ENCODE peak calls at places on chromosome 9, in five cellular contexts. One of them, this sample, is unnamed.

GRCh38 chr9:106892632-106893031 is 29.7 kb downstream of the ZNF462 start:
- DNase-seq in AG10803: peak; percentile 97
- DNase-seq in WERI-Rb-1: no peak
- DNase-seq in ovary: peak; percentile 55
- DNase-seq in GM13976: no peak
- DNase-seq in this sample: peak; percentile 81

GRCh38 chr9:72464819-72465218 is 56.6 kb upstream of the TMC1 start:
- DNase-seq in AG10803: no peak
- DNase-seq in WERI-Rb-1: peak; percentile 38
- DNase-seq in ovary: no peak
- DNase-seq in GM13976: no peak
- DNase-seq in this sample: no peak

GRCh38 chr9:24245988-24246387 is 299.7 kb downstream of the IZUMO3 start:
- DNase-seq in AG10803: peak; percentile 9
- DNase-seq in WERI-Rb-1: peak; percentile 8
- DNase-seq in ovary: no peak
- DNase-seq in GM13976: no peak
- DNase-seq in this sample: no peak

GRCh38 chr9:136341042-136341655 is 13.8 kb downstream of the GPSM1 start:
- DNase-seq in AG10803: no peak
- DNase-seq in WERI-Rb-1: no peak
- DNase-seq in ovary: no peak
- DNase-seq in GM13976: no peak
- DNase-seq in this sample: no peak

GRCh38 chr9:120362446-120362845 is 217.5 kb downstream of the CDK5RAP2 start:
- DNase-seq in AG10803: no peak
- DNase-seq in WERI-Rb-1: no peak
- DNase-seq in ovary: no peak
- DNase-seq in GM13976: no peak
- DNase-seq in this sample: no peak

GRCh38 chr9:78365979-78366697 is 69.2 kb downstream of the PSAT1 start:
- DNase-seq in AG10803: peak; percentile 17
- DNase-seq in WERI-Rb-1: no peak
- DNase-seq in ovary: no peak
- DNase-seq in GM13976: no peak
- DNase-seq in this sample: no peak

GRCh38 chr9:116154976-116155699 is 1.5 kb downstream of the PAPPA start:
- DNase-seq in AG10803: peak; percentile 79
- DNase-seq in WERI-Rb-1: no peak
- DNase-seq in ovary: peak; percentile 26
- DNase-seq in GM13976: peak; percentile 49
- DNase-seq in this sample: no peak

GRCh38 chr9:121819511-121820231 is 168.2 kb downstream of the DAB2IP start:
- DNase-seq in AG10803: peak; percentile 38
- DNase-seq in WERI-Rb-1: no peak
- DNase-seq in ovary: no peak
- DNase-seq in GM13976: no peak
- DNase-seq in this sample: no peak

GRCh38 chr9:83231039-83231438 is 168.1 kb upstream of the RASEF start:
- DNase-seq in AG10803: peak; percentile 51
- DNase-seq in WERI-Rb-1: no peak
- DNase-seq in ovary: no peak
- DNase-seq in GM13976: no peak
- DNase-seq in this sample: no peak

GRCh38 chr9:133534346-133535284 is at the start of gene ADAMTSL2:
- DNase-seq in AG10803: peak; percentile 34
- DNase-seq in WERI-Rb-1: no peak
- DNase-seq in ovary: peak; percentile 85
- DNase-seq in GM13976: peak; percentile 64
- DNase-seq in this sample: no peak

GRCh38 chr9:93111001-93111370 is 15.0 kb downstream of the CARD19 start:
- DNase-seq in AG10803: no peak
- DNase-seq in WERI-Rb-1: no peak
- DNase-seq in ovary: no peak
- DNase-seq in GM13976: no peak
- DNase-seq in this sample: no peak

GRCh38 chr9:31870276-31870675 is 514.2 kb upstream of the ACO1 start:
- DNase-seq in AG10803: no peak
- DNase-seq in WERI-Rb-1: no peak
- DNase-seq in ovary: no peak
- DNase-seq in GM13976: no peak
- DNase-seq in this sample: no peak

GRCh38 chr9:6567140-6567591 is 78.4 kb downstream of the GLDC start:
- DNase-seq in AG10803: peak; percentile 88
- DNase-seq in WERI-Rb-1: no peak
- DNase-seq in ovary: no peak
- DNase-seq in GM13976: no peak
- DNase-seq in this sample: peak; percentile 28

GRCh38 chr9:126486276-126486675 is 127.5 kb upstream of the LMX1B start:
- DNase-seq in AG10803: no peak
- DNase-seq in WERI-Rb-1: no peak
- DNase-seq in ovary: no peak
- DNase-seq in GM13976: no peak
- DNase-seq in this sample: no peak

GRCh38 chr9:69554945-69555344 is 117.2 kb downstream of the APBA1 start:
- DNase-seq in AG10803: peak; percentile 58
- DNase-seq in WERI-Rb-1: no peak
- DNase-seq in ovary: no peak
- DNase-seq in GM13976: no peak
- DNase-seq in this sample: no peak

GRCh38 chr9:81534138-81534865 is 155.0 kb downstream of the TLE1 start:
- DNase-seq in AG10803: no peak
- DNase-seq in WERI-Rb-1: no peak
- DNase-seq in ovary: no peak
- DNase-seq in GM13976: no peak
- DNase-seq in this sample: no peak

GRCh38 chr9:36386396-36386795 is 13.7 kb downstream of the RNF38 start:
- DNase-seq in AG10803: no peak
- DNase-seq in WERI-Rb-1: no peak
- DNase-seq in ovary: no peak
- DNase-seq in GM13976: no peak
- DNase-seq in this sample: no peak

GRCh38 chr9:131728961-131729360 is 10.9 kb downstream of the RAPGEF1 start:
- DNase-seq in AG10803: no peak
- DNase-seq in WERI-Rb-1: peak; percentile 67
- DNase-seq in ovary: no peak
- DNase-seq in GM13976: no peak
- DNase-seq in this sample: no peak

GRCh38 chr9:96655198-96655851 is at the start of gene PRXL2C:
- DNase-seq in AG10803: peak; percentile 75
- DNase-seq in WERI-Rb-1: peak; percentile 91
- DNase-seq in ovary: peak; percentile 82
- DNase-seq in GM13976: peak; percentile 80
- DNase-seq in this sample: peak; percentile 66

GRCh38 chr9:87063883-87064282 is 116.6 kb upstream of the GAS1 start:
- DNase-seq in AG10803: peak; percentile 92
- DNase-seq in WERI-Rb-1: no peak
- DNase-seq in ovary: no peak
- DNase-seq in GM13976: no peak
- DNase-seq in this sample: no peak

GRCh38 chr9:93574091-93574899 is 2.1 kb upstream of the PHF2 start:
- DNase-seq in AG10803: no peak
- DNase-seq in WERI-Rb-1: no peak
- DNase-seq in ovary: no peak
- DNase-seq in GM13976: no peak
- DNase-seq in this sample: no peak

GRCh38 chr9:107190031-107190935 is 92.8 kb upstream of the RAD23B start:
- DNase-seq in AG10803: peak; percentile 45
- DNase-seq in WERI-Rb-1: peak; percentile 30
- DNase-seq in ovary: no peak
- DNase-seq in GM13976: no peak
- DNase-seq in this sample: no peak

GRCh38 chr9:112793213-112793810 is 42.8 kb downstream of the SNX30 start:
- DNase-seq in AG10803: peak; percentile 70
- DNase-seq in WERI-Rb-1: peak; percentile 88
- DNase-seq in ovary: no peak
- DNase-seq in GM13976: peak; percentile 71
- DNase-seq in this sample: peak; percentile 77

GRCh38 chr9:95852059-95853032 is 23.1 kb upstream of the ERCC6L2 start:
- DNase-seq in AG10803: peak; percentile 51
- DNase-seq in WERI-Rb-1: no peak
- DNase-seq in ovary: no peak
- DNase-seq in GM13976: peak; percentile 74
- DNase-seq in this sample: no peak

GRCh38 chr9:73270967-73271722 is 119.5 kb downstream of the ANXA1 start:
- DNase-seq in AG10803: peak; percentile 78
- DNase-seq in WERI-Rb-1: no peak
- DNase-seq in ovary: no peak
- DNase-seq in GM13976: no peak
- DNase-seq in this sample: peak; percentile 17

GRCh38 chr9:13076616-13077015 is 202.9 kb downstream of the MPDZ start:
- DNase-seq in AG10803: no peak
- DNase-seq in WERI-Rb-1: no peak
- DNase-seq in ovary: no peak
- DNase-seq in GM13976: no peak
- DNase-seq in this sample: no peak

GRCh38 chr9:84969736-84970135 is 300.2 kb downstream of the NTRK2 start:
- DNase-seq in AG10803: no peak
- DNase-seq in WERI-Rb-1: no peak
- DNase-seq in ovary: no peak
- DNase-seq in GM13976: no peak
- DNase-seq in this sample: no peak

GRCh38 chr9:84970432-84970831 is 300.9 kb downstream of the NTRK2 start:
- DNase-seq in AG10803: no peak
- DNase-seq in WERI-Rb-1: no peak
- DNase-seq in ovary: no peak
- DNase-seq in GM13976: no peak
- DNase-seq in this sample: peak; percentile 60

GRCh38 chr9:84969084-84969483 is 299.6 kb downstream of the NTRK2 start:
- DNase-seq in AG10803: no peak
- DNase-seq in WERI-Rb-1: no peak
- DNase-seq in ovary: no peak
- DNase-seq in GM13976: no peak
- DNase-seq in this sample: no peak

DNA sequence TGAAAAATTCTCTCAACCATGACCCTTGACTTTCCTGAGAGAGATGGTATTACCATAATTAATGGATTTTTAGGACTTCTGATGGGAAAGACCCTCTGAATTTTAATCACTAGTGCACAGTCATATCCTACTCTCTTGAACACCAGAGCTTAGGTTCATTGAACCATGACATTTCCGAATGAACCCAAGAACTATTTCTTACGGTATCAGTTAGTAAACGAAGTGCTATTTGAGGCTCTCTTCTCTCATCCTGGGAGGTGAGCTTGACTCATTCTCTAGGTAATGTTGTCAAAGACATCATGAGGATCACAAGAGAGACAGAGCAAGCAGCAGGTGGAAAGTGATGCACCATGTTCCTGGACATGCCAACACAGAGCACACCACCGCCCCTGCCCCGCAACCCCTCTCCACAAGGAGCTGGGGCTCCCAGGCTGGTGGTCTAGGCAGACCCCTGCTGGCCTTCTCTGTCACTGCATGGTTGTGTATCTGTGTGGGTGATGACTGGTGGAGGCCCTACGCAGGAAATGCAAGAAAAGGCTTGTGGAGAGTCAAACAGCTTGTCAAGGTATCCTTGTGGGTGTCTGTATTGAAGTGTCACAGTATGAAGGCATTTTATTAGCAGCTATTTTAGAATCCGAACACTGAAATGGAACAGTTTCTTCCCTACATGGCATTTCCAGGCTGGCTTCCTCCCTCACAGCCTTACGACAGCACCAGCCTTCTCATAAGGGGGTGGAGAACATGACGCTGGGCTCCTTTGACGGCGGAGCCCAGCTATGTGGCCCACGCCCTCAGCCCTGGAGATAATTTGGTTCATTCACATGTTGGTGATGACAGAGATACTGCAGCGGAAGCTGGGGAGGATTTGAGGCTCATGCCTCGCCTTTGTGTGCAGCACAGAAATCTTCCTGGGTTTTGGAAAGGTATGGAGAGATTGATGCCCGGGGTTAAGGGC is 297.6 kb downstream of the NTRK2 start:
- DNase-seq in AG10803: no peak
- DNase-seq in WERI-Rb-1: peak; percentile 18
- DNase-seq in ovary: no peak
- DNase-seq in GM13976: peak; percentile 23
- DNase-seq in this sample: no peak
- TF ChIP-seq CTCF in AG10803: no peak
- TF ChIP-seq CTCF in WERI-Rb-1: peak; percentile 39
- TF ChIP-seq CTCF in ovary: no peak
- TF ChIP-seq CTCF in GM13976: no peak
- TF ChIP-seq CTCF in this sample: no peak

GRCh38 chr9:89685698-89686097 is 80.9 kb downstream of the GADD45G start:
- DNase-seq in AG10803: no peak
- DNase-seq in WERI-Rb-1: no peak
- DNase-seq in ovary: no peak
- DNase-seq in GM13976: no peak
- DNase-seq in this sample: no peak

GRCh38 chr9:89686621-89687020 is 81.8 kb downstream of the GADD45G start:
- DNase-seq in AG10803: no peak
- DNase-seq in WERI-Rb-1: no peak
- DNase-seq in ovary: no peak
- DNase-seq in GM13976: no peak
- DNase-seq in this sample: no peak

GRCh38 chr9:89687216-89687615 is 82.4 kb downstream of the GADD45G start:
- DNase-seq in AG10803: no peak
- DNase-seq in WERI-Rb-1: no peak
- DNase-seq in ovary: no peak
- DNase-seq in GM13976: no peak
- DNase-seq in this sample: no peak

GRCh38 chr9:89684912-89685636 is 80.3 kb downstream of the GADD45G start:
- DNase-seq in AG10803: no peak
- DNase-seq in WERI-Rb-1: no peak
- DNase-seq in ovary: peak; percentile 55
- DNase-seq in GM13976: no peak
- DNase-seq in this sample: no peak

GRCh38 chr9:89686134-89686533 is 81.3 kb downstream of the GADD45G start:
- DNase-seq in AG10803: no peak
- DNase-seq in WERI-Rb-1: peak; percentile 80
- DNase-seq in ovary: no peak
- DNase-seq in GM13976: no peak
- DNase-seq in this sample: no peak
- TF ChIP-seq CTCF in AG10803: no peak
- TF ChIP-seq CTCF in WERI-Rb-1: no peak
- TF ChIP-seq CTCF in ovary: no peak
- TF ChIP-seq CTCF in GM13976: no peak
- TF ChIP-seq CTCF in this sample: no peak

GRCh38 chr9:70639853-70640814 is 225.7 kb upstream of the KLF9 start:
- DNase-seq in AG10803: peak; percentile 69
- DNase-seq in WERI-Rb-1: no peak
- DNase-seq in ovary: no peak
- DNase-seq in GM13976: no peak
- DNase-seq in this sample: peak; percentile 22
- TF ChIP-seq CTCF in AG10803: peak; percentile 74
- TF ChIP-seq CTCF in WERI-Rb-1: peak; percentile 31
- TF ChIP-seq CTCF in ovary: peak; percentile 76
- TF ChIP-seq CTCF in GM13976: peak; percentile 24
- TF ChIP-seq CTCF in this sample: no peak

DNA sequence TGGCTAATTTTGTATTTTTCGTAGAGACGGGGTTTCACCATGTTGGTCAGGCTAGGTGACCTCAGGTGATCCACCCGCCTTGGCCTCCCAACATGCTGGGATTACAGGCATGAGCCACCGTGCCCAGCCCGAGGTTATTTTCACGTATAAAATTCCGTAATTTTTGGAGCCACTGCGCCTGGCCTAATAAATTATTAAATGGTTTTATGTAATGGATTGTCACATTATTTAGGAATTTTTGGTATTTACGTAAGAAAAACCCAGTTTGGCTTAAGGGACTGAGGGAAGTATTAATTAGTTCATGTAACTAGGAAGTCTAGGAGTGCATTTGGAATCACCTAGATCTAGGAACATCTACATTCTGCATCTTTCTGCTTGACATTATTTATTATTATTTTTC is 8.3 kb downstream of the GLE1 start:
- DNase-seq in AG10803: no peak
- DNase-seq in WERI-Rb-1: no peak
- DNase-seq in ovary: no peak
- DNase-seq in GM13976: no peak
- DNase-seq in this sample: no peak
- TF ChIP-seq CTCF in AG10803: no peak
- TF ChIP-seq CTCF in WERI-Rb-1: no peak
- TF ChIP-seq CTCF in ovary: no peak
- TF ChIP-seq CTCF in GM13976: no peak
- TF ChIP-seq CTCF in this sample: no peak

This sample was measured in Calu3.